ENCODE peak calls at places on chromosomes 12 and 14, in five cellular contexts. D, M, I, K and O are unnamed samples. For H3K27me3, the result is how much of the 10 kb centered on the place peaks cover.

GRCh38 chr12:6267007-6267721 is 43.3 kb upstream of the PLEKHG6 start:
- DNase-seq in D (no peak), M (no peak), I (no peak), K (no peak), O (no peak)

GRCh38 chr12:95385246-95385645 is 88.7 kb upstream of the METAP2 start:
- DNase-seq in D (peak), M (no peak), I (no peak), K (peak), O (no peak)

GRCh38 chr12:37672655-37673260 is 643.8 kb upstream of the ALG10B start:
- DNase-seq in D (peak), M (no peak), I (peak), K (no peak), O (no peak)

GRCh38 chr14:32397871-32398640 is 69.0 kb downstream of the AKAP6 start:
- DNase-seq in D (no peak), M (no peak), I (no peak), K (no peak), O (no peak)

GRCh38 chr12:77841467-77842054 is 10.9 kb downstream of the NAV3 start:
- DNase-seq in D (no peak), M (no peak), I (no peak), K (no peak), O (no peak)

GRCh38 chr14:59631237-59631636 is 54.6 kb upstream of the CCDC175 start:
- DNase-seq in D (peak), M (no peak), I (peak), K (no peak), O (peak)

GRCh38 chr12:21248679-21249078 is 86.0 kb downstream of the SLCO1A2 start:
- DNase-seq in D (peak), M (no peak), I (peak), K (no peak), O (peak)

GRCh38 chr12:30019386-30020140 is 235.8 kb upstream of the TMTC1 start:
- DNase-seq in D (no peak), M (no peak), I (no peak), K (no peak), O (no peak)

GRCh38 chr14:95150910-95151309 is 6.4 kb downstream of the DICER1 start:
- DNase-seq in D (no peak), M (no peak), I (no peak), K (no peak), O (no peak)

GRCh38 chr12:127479256-127479655 is 787.7 kb upstream of the TMEM132C start:
- DNase-seq in D (no peak), M (no peak), I (no peak), K (no peak), O (no peak)

GRCh38 chr12:85923767-85924331 is 49.8 kb downstream of the NTS start:
- DNase-seq in D (peak), M (no peak), I (peak), K (no peak), O (no peak)

GRCh38 chr12:91327136-91327535 is 144.5 kb upstream of the DCN start:
- DNase-seq in D (no peak), M (no peak), I (no peak), K (no peak), O (no peak)

GRCh38 chr14:80850197-80850814 is 91.2 kb downstream of the CEP128 start:
- DNase-seq in D (peak), M (no peak), I (peak), K (no peak), O (no peak)

GRCh38 chr12:33589609-33590114 is 150.0 kb upstream of the SYT10 start:
- DNase-seq in D (no peak), M (no peak), I (no peak), K (no peak), O (no peak)

GRCh38 chr14:103815253-103815652 is 32.1 kb downstream of the PPP1R13B start:
- DNase-seq in D (no peak), M (no peak), I (no peak), K (no peak), O (no peak)

GRCh38 chr14:77562681-77563080 is 53.8 kb downstream of the SPTLC2 start:
- DNase-seq in D (no peak), M (no peak), I (no peak), K (no peak), O (no peak)

GRCh38 chr12:4031703-4032291 is 158.6 kb upstream of the PARP11 start:
- DNase-seq in D (no peak), M (peak), I (no peak), K (peak), O (no peak)

GRCh38 chr12:47378907-47379306 is 299.1 kb upstream of the AMIGO2 start:
- DNase-seq in D (no peak), M (no peak), I (no peak), K (no peak), O (no peak)

GRCh38 chr12:113232787-113233585 is 11.7 kb downstream of the TPCN1 start:
- DNase-seq in D (peak), M (no peak), I (peak), K (peak), O (peak)

GRCh38 chr12:125583071-125583470 is 517.8 kb downstream of the AACS start:
- DNase-seq in D (no peak), M (no peak), I (no peak), K (no peak), O (no peak)

GRCh38 chr12:131432532-131433260 is 278.2 kb upstream of the SFSWAP start:
- DNase-seq in D (no peak), M (no peak), I (no peak), K (no peak), O (peak)

GRCh38 chr12:27524839-27525238 is 833 bp downstream of the PPFIBP1 start:
- DNase-seq in D (peak), M (no peak), I (no peak), K (no peak), O (no peak)

GRCh38 chr14:96225745-96226151 is 21.1 kb downstream of the BDKRB2 start:
- DNase-seq in D (peak), M (no peak), I (no peak), K (peak), O (peak)

GRCh38 chr12:130459916-130460315 is 122.2 kb downstream of the PIWIL1 start:
- DNase-seq in D (no peak), M (no peak), I (no peak), K (no peak), O (no peak)

GRCh38 chr12:104356231-104357115 is 52.9 kb downstream of the EID3 start:
- DNase-seq in D (no peak), M (peak), I (no peak), K (no peak), O (no peak)

GRCh38 chr12:80625901-80626300 is 81.5 kb upstream of the MYF6 start:
- DNase-seq in D (no peak), M (no peak), I (no peak), K (no peak), O (no peak)

GRCh38 chr12:107375231-107375630 is 281.9 kb upstream of the CRY1 start:
- DNase-seq in D (no peak), M (no peak), I (no peak), K (no peak), O (no peak)

GRCh38 chr12:107385518-107385917 is 292.2 kb upstream of the CRY1 start:
- DNase-seq in D (peak), M (no peak), I (no peak), K (no peak), O (no peak)

GRCh38 chr12:107377596-107378385 is 284.4 kb upstream of the CRY1 start:
- DNase-seq in D (no peak), M (no peak), I (no peak), K (no peak), O (no peak)

GRCh38 chr12:107384645-107385044 is 291.3 kb upstream of the CRY1 start:
- DNase-seq in D (no peak), M (no peak), I (no peak), K (no peak), O (no peak)

DNA sequence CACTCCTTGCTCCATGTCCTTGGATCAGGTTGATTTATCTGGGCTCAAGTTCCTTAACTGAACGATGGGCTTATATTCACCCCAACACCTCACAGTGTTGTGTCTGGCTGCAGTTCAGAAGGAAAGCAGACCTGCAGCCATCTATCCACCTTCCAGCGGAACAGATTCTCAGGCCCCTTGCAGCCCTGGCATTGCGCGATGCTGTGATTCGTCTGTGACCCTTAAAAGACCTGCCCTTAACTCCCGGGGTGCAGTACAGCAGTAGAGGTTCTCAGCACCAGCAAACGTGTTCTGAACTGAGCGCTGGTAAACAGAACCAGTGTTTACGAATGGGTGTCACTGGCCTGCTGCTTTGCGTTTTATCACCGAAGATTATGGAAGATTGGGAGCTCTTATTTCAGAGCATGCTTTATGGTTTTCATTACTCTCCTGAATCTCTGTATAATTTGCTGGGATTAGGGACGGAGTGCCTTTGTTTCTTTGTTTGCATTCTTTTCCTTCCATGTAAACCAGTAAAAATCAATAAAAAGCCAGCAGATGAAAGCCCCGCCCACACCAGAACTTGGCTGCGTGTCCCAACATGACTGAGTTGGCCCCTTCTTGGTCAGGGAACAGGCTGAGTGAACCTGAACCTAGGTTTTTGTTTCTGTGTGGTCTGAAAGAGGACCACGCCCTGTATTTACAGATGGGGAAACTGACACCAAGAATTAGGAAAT is 286.7 kb upstream of the CRY1 start:
- DNase-seq in D (no peak), M (no peak), I (no peak), K (no peak), O (no peak)
- H3K4me3 ChIP-seq in D (no peak), M (no peak), I (no peak), K (no peak), O (no peak)

GRCh38 chr12:228846-229200 is 14.9 kb upstream of the SLC6A12 start:
- DNase-seq in D (no peak), M (no peak), I (no peak), K (no peak), O (no peak)
- H3K27me3 ChIP-seq in D (under half), M (under half), I (under half), K (under half), O (under half)

GRCh38 chr14:38524636-38525403 is 268.9 kb upstream of the CLEC14A start:
- DNase-seq in D (peak), M (no peak), I (no peak), K (no peak), O (no peak)
- H3K4me3 ChIP-seq in D (peak), M (no peak), I (no peak), K (no peak), O (no peak)

DNA sequence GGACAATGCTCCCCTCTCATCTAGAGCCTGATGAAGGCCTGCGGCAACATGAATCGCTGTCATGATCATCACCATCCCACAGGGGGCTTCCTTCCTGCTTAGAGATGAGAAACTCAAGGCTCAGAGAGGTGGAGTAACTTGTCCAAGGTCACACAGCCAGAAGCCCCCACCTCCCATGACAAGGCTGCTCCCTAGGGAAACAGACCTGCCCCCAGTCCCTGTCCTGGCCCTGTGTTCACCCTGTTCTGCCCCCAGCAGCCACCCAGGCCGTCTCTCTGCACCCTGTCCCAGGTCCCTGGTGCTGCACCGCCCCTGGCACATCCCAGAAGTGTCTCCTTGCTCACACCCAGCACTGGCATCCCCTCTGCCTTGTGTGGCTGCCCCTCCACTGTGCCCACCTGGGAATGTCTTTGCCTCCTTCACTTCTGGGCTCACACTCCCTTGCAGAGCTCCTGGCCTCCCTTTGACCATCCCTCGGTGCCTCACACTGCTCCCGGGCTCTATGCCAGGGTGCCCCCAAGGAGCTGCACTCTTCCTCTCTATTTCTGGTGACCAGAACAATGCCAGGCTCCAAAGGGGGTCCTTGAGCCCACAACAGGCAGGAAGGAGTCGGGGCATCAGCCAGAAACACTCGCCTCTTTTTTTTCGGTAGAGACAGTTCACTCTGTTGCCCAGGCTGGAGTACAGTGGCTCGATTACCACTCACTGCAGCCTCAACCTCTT is 70.5 kb downstream of the BCL11B start:
- DNase-seq in D (peak), M (no peak), I (no peak), K (no peak), O (peak)
- H3K27me3 ChIP-seq in D (under half), M (under half), I (under half), K (under half), O (under half)

DNA sequence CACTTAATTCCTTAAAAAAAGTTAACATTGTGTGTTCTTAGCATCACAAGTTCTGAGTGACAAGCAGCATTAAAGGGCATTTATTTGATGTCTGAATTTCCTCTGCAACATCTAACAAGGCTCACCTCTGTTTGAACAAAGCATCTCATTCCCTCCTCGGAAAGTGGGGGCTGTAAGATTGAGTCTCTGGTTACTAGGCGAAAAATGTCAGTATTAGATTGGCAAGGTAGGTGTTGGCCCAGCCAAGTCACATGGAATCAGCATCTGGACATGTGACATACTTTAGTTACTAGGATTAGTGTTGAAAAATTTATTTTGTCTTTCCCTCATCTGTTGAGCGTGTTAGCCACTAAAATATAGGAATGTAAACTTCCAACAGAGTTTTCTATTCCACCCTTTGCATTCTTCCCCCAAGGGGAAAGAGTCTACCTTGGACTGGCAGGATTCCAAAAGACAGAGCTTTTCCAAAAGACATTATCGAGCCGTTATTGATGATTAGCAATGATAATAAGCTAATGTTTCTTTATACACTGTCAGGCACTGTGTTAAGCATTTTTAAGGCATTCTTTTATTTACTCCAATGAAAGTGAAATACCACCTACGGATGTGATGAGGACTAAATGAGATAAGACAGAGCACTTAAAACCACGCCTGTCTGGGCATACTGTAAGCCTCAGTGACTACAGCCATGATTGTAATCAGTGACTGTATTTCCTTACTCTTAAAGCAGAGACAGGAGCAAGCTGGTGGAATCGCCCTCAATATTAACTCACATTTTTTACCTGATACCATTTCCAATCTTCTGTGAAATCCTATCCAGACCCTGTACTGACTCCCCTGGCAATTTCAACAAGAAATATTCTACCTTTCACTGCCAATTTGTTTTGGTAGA is 195.0 kb upstream of the BTG1 start:
- DNase-seq in D (no peak), M (no peak), I (no peak), K (no peak), O (no peak)
- H3K4me3 ChIP-seq in D (no peak), M (no peak), I (no peak), K (no peak), O (no peak)

DNA sequence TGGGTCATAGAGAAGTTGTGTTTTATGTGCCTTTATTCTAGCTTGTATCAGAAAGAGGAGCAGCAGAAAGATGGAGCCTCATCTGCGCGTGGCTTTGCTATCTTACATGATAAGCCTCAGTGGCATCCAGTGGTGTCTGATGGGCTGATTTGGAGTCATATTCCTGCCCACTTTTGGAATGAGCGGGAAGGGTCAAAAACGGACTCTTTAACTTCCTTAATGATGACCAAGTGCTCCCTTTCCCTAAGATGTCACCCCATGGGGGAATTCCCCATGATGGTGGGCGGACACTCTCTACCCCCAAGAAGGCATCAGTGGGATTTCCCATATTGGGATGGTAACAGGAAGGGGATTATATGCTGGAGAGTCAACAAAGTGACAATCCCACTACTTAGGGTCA is 110.9 kb downstream of the GPATCH2L start:
- DNase-seq in D (no peak), M (no peak), I (no peak), K (no peak), O (no peak)
- H3K27me3 ChIP-seq in D (under half), M (under half), I (under half), K (under half), O (under half)

GRCh38 chr12:89225808-89226368 is 126.4 kb downstream of the DUSP6 start:
- DNase-seq in D (peak), M (peak), I (no peak), K (no peak), O (peak)
- H3K4me3 ChIP-seq in D (no peak), M (no peak), I (no peak), K (no peak), O (no peak)